ENCODE peak calls at places on chromosomes 5 and 9, in five cellular contexts. A is endothelial cell of umbilical vein, J is GM23338, Y is keratinocyte, P is astrocyte. W is an unnamed sample.
A peak's percentile ranks its signal among the peaks of the same experiment; 100 is the strongest.

GRCh38 chr9:91060520-91061343 is 259.1 kb downstream of the SYK start:
- DNase-seq in A (peak; percentile 98), J (no peak), Y (no peak), P (peak; percentile 96), W (no peak)

GRCh38 chr5:16081376-16081775 is 98.2 kb downstream of the MARCHF11 start:
- DNase-seq in A (no peak), J (no peak), Y (no peak), P (no peak), W (no peak)

GRCh38 chr5:96114736-96115466 is 153.2 kb upstream of the ELL2 start:
- DNase-seq in A (no peak), J (no peak), Y (peak; percentile 72), P (peak; percentile 55), W (no peak)

GRCh38 chr9:33236571-33236970 is 3.4 kb upstream of the SPINK4 start:
- DNase-seq in A (no peak), J (no peak), Y (no peak), P (no peak), W (no peak)

GRCh38 chr9:10614201-10614870 is 1.5 kb upstream of the PTPRD start:
- DNase-seq in A (no peak), J (no peak), Y (no peak), P (no peak), W (no peak)

GRCh38 chr5:143977891-143978448 is 166.0 kb downstream of the HMHB1 start:
- DNase-seq in A (peak; percentile 61), J (no peak), Y (peak; percentile 93), P (peak; percentile 32), W (no peak)

GRCh38 chr9:65404232-65405006 is 119.4 kb upstream of the FOXD4L5 start:
- DNase-seq in A (no peak), J (no peak), Y (no peak), P (no peak), W (no peak)

GRCh38 chr9:83062653-83063527 is at the start of gene RASEF:
- DNase-seq in A (no peak), J (peak; percentile 88), Y (no peak), P (peak; percentile 40), W (peak; percentile 74)

GRCh38 chr9:131621551-131622321 is 76.4 kb downstream of the PRRT1B start:
- DNase-seq in A (no peak), J (no peak), Y (no peak), P (no peak), W (no peak)

GRCh38 chr5:139335811-139336210 is 5.8 kb upstream of the PAIP2 start:
- DNase-seq in A (no peak), J (no peak), Y (no peak), P (no peak), W (no peak)

GRCh38 chr5:157004893-157005551 is 42.0 kb upstream of the TIMD4 start:
- DNase-seq in A (no peak), J (no peak), Y (no peak), P (peak; percentile 12), W (no peak)

GRCh38 chr5:50751064-50751657 is 84.7 kb downstream of the PARP8 start:
- DNase-seq in A (no peak), J (peak; percentile 79), Y (no peak), P (peak; percentile 6), W (peak; percentile 74)

GRCh38 chr5:98128846-98129245 is 644.6 kb upstream of the RGMB start:
- DNase-seq in A (no peak), J (no peak), Y (no peak), P (no peak), W (no peak)

GRCh38 chr9:104927216-104927911 is 591 bp downstream of the ABCA1 start:
- DNase-seq in A (peak; percentile 66), J (peak; percentile 59), Y (no peak), P (peak; percentile 50), W (peak; percentile 68)

GRCh38 chr9:87704342-87704741 is 21.6 kb upstream of the CTSL start:
- DNase-seq in A (no peak), J (no peak), Y (no peak), P (no peak), W (no peak)

GRCh38 chr9:89854715-89855475 is 250.1 kb downstream of the GADD45G start:
- DNase-seq in A (no peak), J (no peak), Y (no peak), P (no peak), W (no peak)

GRCh38 chr9:35729700-35730485 is 2.1 kb downstream of the TLN1 start:
- DNase-seq in A (peak; percentile 52), J (peak; percentile 90), Y (peak; percentile 49), P (peak; percentile 81), W (peak; percentile 70)

GRCh38 chr5:21919417-21920022 is 933.6 kb downstream of the CDH12 start:
- DNase-seq in A (peak; percentile 79), J (peak; percentile 66), Y (no peak), P (peak; percentile 12), W (peak; percentile 63)

GRCh38 chr5:142725231-142726187 is 39.6 kb upstream of the FGF1 start:
- DNase-seq in A (no peak), J (no peak), Y (no peak), P (no peak), W (no peak)

GRCh38 chr9:2448193-2448738 is 173.3 kb upstream of the VLDLR start:
- DNase-seq in A (no peak), J (no peak), Y (no peak), P (no peak), W (no peak)

GRCh38 chr5:100726116-100726515 is 177.0 kb downstream of the ST8SIA4 start:
- DNase-seq in A (no peak), J (no peak), Y (no peak), P (no peak), W (no peak)

GRCh38 chr5:172443441-172444109 is 10.8 kb downstream of the SH3PXD2B start:
- DNase-seq in A (peak; percentile 97), J (no peak), Y (no peak), P (peak; percentile 98), W (no peak)

GRCh38 chr9:3027260-3027659 is 183.4 kb upstream of the PUM3 start:
- DNase-seq in A (no peak), J (no peak), Y (no peak), P (no peak), W (no peak)

GRCh38 chr5:67245259-67245846 is 48.8 kb upstream of the CD180 start:
- DNase-seq in A (no peak), J (no peak), Y (no peak), P (no peak), W (no peak)

GRCh38 chr5:5711112-5711511 is 288.6 kb downstream of the ICE1 start:
- DNase-seq in A (no peak), J (no peak), Y (no peak), P (no peak), W (no peak)

DNA sequence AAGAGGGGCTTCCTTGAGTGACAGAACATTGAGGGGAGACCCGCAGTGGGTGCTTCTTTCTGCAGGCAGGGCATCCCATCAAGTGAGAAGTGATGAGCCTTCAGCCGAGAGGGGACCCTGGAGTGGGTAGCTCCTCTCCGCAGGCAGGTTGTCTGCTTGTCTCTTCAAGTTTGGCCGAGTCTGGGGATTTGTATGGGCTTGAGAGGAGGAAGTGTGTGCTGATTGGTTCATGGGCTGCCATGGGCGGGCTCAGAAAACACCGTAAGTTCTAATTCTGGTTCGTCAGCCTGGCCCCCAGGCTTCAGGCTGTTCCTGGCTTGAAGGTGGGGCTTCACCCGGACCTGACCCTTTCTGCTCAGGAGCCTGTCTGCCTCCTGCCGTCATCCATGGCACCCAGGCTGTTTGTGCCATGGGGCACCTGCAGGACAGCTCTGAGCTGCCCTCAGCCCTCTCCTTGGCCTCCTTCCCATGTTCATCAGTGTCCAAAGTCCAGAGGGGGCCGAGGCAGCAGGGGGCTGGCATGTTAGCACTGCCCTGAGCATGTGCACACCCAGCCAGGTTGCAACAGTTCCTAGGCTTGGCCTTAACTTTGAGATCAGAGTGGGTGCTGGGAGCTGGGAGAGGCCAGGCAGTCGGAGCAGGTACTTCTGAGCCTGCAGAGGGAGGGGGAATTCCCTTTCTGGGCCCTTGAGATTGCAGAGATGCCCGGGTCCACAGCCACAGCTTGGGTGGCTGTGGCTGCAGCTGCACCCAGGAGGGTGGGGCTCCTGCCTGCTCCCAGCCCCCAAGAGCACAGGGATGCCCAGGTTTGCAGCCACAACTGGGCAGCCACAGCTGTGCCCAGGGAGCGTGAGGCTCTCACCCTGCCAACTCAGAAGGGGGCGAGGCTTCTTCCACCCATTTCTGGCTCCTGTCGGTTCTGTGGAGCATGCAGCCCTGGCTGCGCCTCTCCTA is 13.5 kb upstream of the DHFR start:
- DNase-seq in A (no peak), J (peak; percentile 43), Y (peak; percentile 15), P (no peak), W (no peak)
- H2AFZ ChIP-seq in A (no peak overlapping the region), J (no peak overlapping the region), Y (peak overlapping the region; percentile 71), P (no peak overlapping the region), W (no peak overlapping the region)

DNA sequence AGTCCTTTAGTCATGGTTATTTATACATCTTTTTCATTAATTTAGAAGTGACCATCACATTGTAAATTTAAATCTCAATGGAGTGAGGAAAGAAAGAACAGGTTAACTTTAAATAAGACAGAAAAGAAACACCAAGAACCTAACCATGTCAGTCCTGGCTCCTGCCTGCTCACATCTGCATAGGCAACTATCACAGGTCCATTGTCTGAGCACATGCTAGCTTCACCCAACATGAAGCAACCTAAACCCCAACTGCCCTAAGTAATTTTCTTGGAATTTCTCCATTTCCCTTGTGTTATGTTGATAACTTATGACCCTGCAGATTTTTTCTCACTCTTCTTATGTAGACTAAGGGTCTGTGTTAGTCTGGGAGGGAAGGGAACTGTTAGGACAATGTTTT is 2205.9 kb upstream of the ACO1 start:
- DNase-seq in A (no peak), J (peak; percentile 17), Y (no peak), P (no peak), W (no peak)
- TF ChIP-seq EZH2 in A (no peak), J (no peak), Y (no peak), P (no peak), W (no peak)

GRCh38 chr9:106798021-106798799 is 64.8 kb upstream of the ZNF462 start:
- DNase-seq in A (no peak), J (no peak), Y (no peak), P (no peak), W (peak; percentile 13)
- H2AFZ ChIP-seq in A (peak overlapping the region; percentile 3), J (no peak overlapping the region), Y (no peak overlapping the region), P (no peak overlapping the region), W (peak overlapping the region; percentile 70)

GRCh38 chr9:134326754-134327526 is 685 bp downstream of the RXRA start:
- DNase-seq in A (peak; percentile 43), J (peak; percentile 63), Y (no peak), P (no peak), W (peak; percentile 67)
- TF ChIP-seq EZH2 in A (no peak), J (no peak), Y (no peak), P (no peak), W (no peak)

GRCh38 chr5:149114403-149115312 is 26.6 kb upstream of the ABLIM3 start:
- DNase-seq in A (peak; percentile 88), J (peak; percentile 89), Y (no peak), P (peak; percentile 55), W (peak; percentile 78)
- H2AFZ ChIP-seq in A (peak overlapping the region; percentile 91), J (no peak overlapping the region), Y (peak overlapping the region; percentile 68), P (peak overlapping the region; percentile 62), W (peak overlapping the region; percentile 55)

GRCh38 chr9:101485873-101486692 is 47.6 kb upstream of the RNF20 start:
- DNase-seq in A (no peak), J (peak; percentile 81), Y (no peak), P (no peak), W (peak; percentile 68)

GRCh38 chr9:101481296-101481695 is 45.7 kb upstream of the ALDOB start:
- DNase-seq in A (no peak), J (no peak), Y (no peak), P (no peak), W (no peak)

GRCh38 chr9:101487443-101487855 is 46.2 kb upstream of the RNF20 start:
- DNase-seq in A (no peak), J (peak; percentile 11), Y (no peak), P (no peak), W (no peak)

GRCh38 chr9:101484046-101484445 is 48.5 kb upstream of the ALDOB start:
- DNase-seq in A (no peak), J (no peak), Y (no peak), P (no peak), W (no peak)

GRCh38 chr9:101486693-101487442 is 46.8 kb upstream of the RNF20 start:
- DNase-seq in A (peak; percentile 6), J (peak; percentile 93), Y (no peak), P (peak; percentile 43), W (peak; percentile 87)
- TF ChIP-seq EZH2 in A (no peak), J (no peak), Y (no peak), P (no peak), W (peak; percentile 53)